ENCODE peak calls at places on chromosomes 13 and 19, in four cellular contexts. T is neural crest cell, M is neural progenitor cell, D is mucosa of descending colon. L is an unnamed sample.

GRCh38 chr19:14661372-14661924 is 13.2 kb downstream of the ADGRE3 start:
- DNase-seq in D (no peak), M (no peak), T (no peak), L (no peak)

GRCh38 chr13:111203742-111204386 is 88.8 kb downstream of the ARHGEF7 start:
- DNase-seq in M (no peak), D (no peak), T (no peak), L (peak; percentile 37)

GRCh38 chr13:48278806-48279205 is 24.7 kb upstream of the RB1 start:
- DNase-seq in D (no peak), M (no peak), T (no peak), L (no peak)

GRCh38 chr19:45608948-45609347 is 6.9 kb upstream of the GPR4 start:
- DNase-seq in T (no peak), M (no peak), D (no peak), L (no peak)

GRCh38 chr13:52809310-52809769 is 39.1 kb downstream of the PCDH8 start:
- DNase-seq in D (peak; percentile 58), T (peak; percentile 73), M (peak; percentile 80), L (peak; percentile 78)

GRCh38 chr13:113552786-113553540 is 31.6 kb upstream of the TFDP1 start:
- DNase-seq in T (no peak), D (no peak), M (no peak), L (peak; percentile 43)

GRCh38 chr19:15353908-15354307 is 21.6 kb upstream of the BRD4 start:
- DNase-seq in T (no peak), D (no peak), M (no peak), L (no peak)

GRCh38 chr13:20181180-20181579 is 11.6 kb downstream of the GJB2 start:
- DNase-seq in D (no peak), M (no peak), T (no peak), L (no peak)

GRCh38 chr13:27442071-27442647 is 8.2 kb downstream of the MTIF3 start:
- DNase-seq in T (no peak), D (no peak), M (no peak), L (no peak)

GRCh38 chr19:51771369-51771768 is 10.4 kb downstream of the FPR2 start:
- DNase-seq in M (no peak), D (no peak), T (no peak), L (no peak)

GRCh38 chr13:25752957-25753540 is 298.8 kb downstream of the SHISA2 start:
- DNase-seq in D (peak; percentile 55), M (no peak), T (no peak), L (no peak)

GRCh38 chr19:49988433-49988832 is 27.5 kb upstream of the SIGLEC11 start:
- DNase-seq in D (peak; percentile 12), T (no peak), M (no peak), L (no peak)

GRCh38 chr13:44819245-44819644 is 170.0 kb downstream of the NUFIP1 start:
- DNase-seq in T (no peak), M (no peak), D (no peak), L (no peak)

GRCh38 chr19:14731200-14731599 is 41.4 kb downstream of the ZNF333 start:
- DNase-seq in M (no peak), T (no peak), D (no peak), L (no peak)

GRCh38 chr13:21232196-21232595 is 55.7 kb downstream of the MRPL57 start:
- DNase-seq in T (no peak), M (no peak), D (no peak), L (no peak)

GRCh38 chr19:38262585-38263268 is 1.6 kb upstream of the SPINT2 start:
- DNase-seq in M (no peak), D (no peak), T (no peak), L (no peak)

GRCh38 chr19:55305491-55305890 is 19.6 kb downstream of the TMEM150B start:
- DNase-seq in M (peak; percentile 76), D (no peak), T (no peak), L (peak; percentile 60)

GRCh38 chr19:39428309-39429112 is 7.2 kb downstream of the RPS16 start:
- DNase-seq in T (no peak), D (peak; percentile 67), M (peak; percentile 91), L (peak; percentile 72)

GRCh38 chr19:14015454-14016035 is 9.4 kb upstream of the RFX1 start:
- DNase-seq in M (no peak), D (no peak), T (no peak), L (no peak)

GRCh38 chr19:29872224-29872731 is 60.5 kb downstream of the CCNE1 start:
- DNase-seq in D (no peak), M (peak; percentile 81), T (no peak), L (peak; percentile 38)
- TF ChIP-seq CTCF in D (no peak), M (peak; percentile 47), T (peak; percentile 41), L (no peak)

GRCh38 chr13:112226320-112227002 is 149.7 kb upstream of the SPACA7 start:
- DNase-seq in D (no peak), T (no peak), M (no peak), L (no peak)

GRCh38 chr13:112229445-112229844 is 146.7 kb upstream of the SPACA7 start:
- DNase-seq in D (no peak), M (no peak), T (no peak), L (no peak)

GRCh38 chr13:112227031-112227430 is 149.1 kb upstream of the SPACA7 start:
- DNase-seq in D (no peak), M (no peak), T (no peak), L (no peak)

GRCh38 chr13:112222971-112223370 is 153.2 kb upstream of the SPACA7 start:
- DNase-seq in M (no peak), T (no peak), D (no peak), L (no peak)

GRCh38 chr13:112225429-112226090 is 150.6 kb upstream of the SPACA7 start:
- DNase-seq in T (no peak), M (no peak), D (no peak), L (no peak)
- TF ChIP-seq CTCF in T (no peak), M (peak; percentile 18), D (no peak), L (peak; percentile 11)

GRCh38 chr19:52997975-52998374 is 15.7 kb upstream of the ERVV-1 start:
- DNase-seq in T (no peak), M (no peak), D (no peak), L (no peak)
- TF ChIP-seq CTCF in T (no peak), M (no peak), D (no peak), L (no peak)

GRCh38 chr13:31052478-31052877 is 109.2 kb downstream of the HSPH1 start:
- DNase-seq in T (no peak), M (no peak), D (no peak), L (no peak)
- TF ChIP-seq CTCF in T (no peak), M (no peak), D (no peak), L (no peak)

DNA sequence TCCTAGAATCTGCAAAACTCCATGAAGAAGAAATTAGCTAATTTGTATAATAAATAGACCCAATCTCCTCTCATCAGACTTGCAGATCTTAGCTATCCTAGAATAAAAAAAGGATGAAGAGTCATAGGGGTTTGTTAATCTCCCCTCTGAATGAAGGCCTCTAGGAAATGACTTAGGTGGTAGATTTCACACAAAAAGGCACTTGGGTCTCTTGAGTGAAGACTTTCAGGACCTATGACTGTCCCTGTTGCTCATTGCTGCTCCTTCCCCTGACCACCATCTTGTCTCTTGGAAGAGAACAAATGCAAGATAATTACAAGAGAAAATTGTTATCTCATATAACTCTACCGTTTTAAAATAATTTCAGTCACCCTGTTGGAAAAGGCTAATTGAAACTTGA is 302.1 kb downstream of the EFNB2 start:
- DNase-seq in M (no peak), D (no peak), T (no peak), L (no peak)
- TF ChIP-seq CTCF in M (no peak), D (no peak), T (no peak), L (no peak)

L was measured in endothelial cell.